ENCODE peak calls at places on chromosomes 1 and 21, in eight cellular contexts. N is AML-193; U is NCI-H1930; F is stimulated activated CD8-positive, alpha-beta memory T cell treated with anti-CD3 and anti-CD28 coated beads, Interleukin-4, amount 100 ng/mL, for 1 hour; Q is lower leg skin; G is epithelial cell of esophagus; I is NCI-H1092 treated with DMSO at 0.1 percent for 48 hours; Y is activated CD4-positive, alpha-beta T cell treated with anti-CD3 and anti-CD28 coated beads, Interleukin-2, amount 50 U/mL, for 4 hours. K is an unnamed sample.

GRCh38 chr1:117416546-117417117 is 49.4 kb downstream of the MAN1A2 start:
- DNase-seq in I (no peak), N (no peak), U (no peak), G (no peak), Y (no peak), F (no peak), Q (no peak), K (no peak)

GRCh38 chr21:38813554-38813953 is 7.8 kb downstream of the ETS2 start:
- DNase-seq in I (no peak), N (no peak), F (no peak), U (no peak), G (no peak), Y (no peak), Q (no peak), K (no peak)

GRCh38 chr1:241551759-241552638 is 19.8 kb downstream of the KMO start:
- DNase-seq in I (no peak), N (peak), F (no peak), U (no peak), G (no peak), Y (peak), Q (peak), K (peak)

GRCh38 chr1:184050631-184051030 is 899 bp upstream of the TSEN15 start:
- DNase-seq in Q (no peak), F (no peak), U (no peak), N (no peak), I (no peak), Y (no peak), G (no peak), K (no peak)

GRCh38 chr1:242219298-242219901 is 220.5 kb upstream of the MAP1LC3C start:
- DNase-seq in Y (no peak), N (no peak), U (no peak), I (no peak), G (peak), F (no peak), Q (no peak), K (no peak)

GRCh38 chr21:22200378-22201092 is 1202.3 kb downstream of the NCAM2 start:
- DNase-seq in G (no peak), Y (no peak), U (no peak), Q (no peak), F (no peak), N (no peak), I (no peak), K (no peak)

GRCh38 chr21:34908424-34909055 is 140.6 kb downstream of the RUNX1 start:
- DNase-seq in I (no peak), F (no peak), U (no peak), Y (no peak), Q (no peak), N (peak), G (peak), K (peak)

GRCh38 chr1:35587736-35588135 is 14.6 kb downstream of the TFAP2E start:
- DNase-seq in U (no peak), I (no peak), Y (no peak), N (no peak), G (no peak), F (no peak), Q (no peak), K (no peak)

GRCh38 chr1:150221552-150221951 is 14.4 kb downstream of the ANP32E start:
- DNase-seq in F (no peak), Y (no peak), I (no peak), N (peak), Q (no peak), U (no peak), G (peak), K (no peak)

GRCh38 chr1:36136535-36136934 is 11.5 kb upstream of the COL8A2 start:
- DNase-seq in U (no peak), Y (no peak), I (no peak), G (peak), F (no peak), N (no peak), Q (peak), K (no peak)

GRCh38 chr1:230308039-230308438 is 118.1 kb downstream of the PGBD5 start:
- DNase-seq in Y (no peak), F (no peak), U (no peak), N (no peak), Q (peak), I (peak), G (peak), K (no peak)

GRCh38 chr1:178908358-178908757 is 37.5 kb upstream of the ANGPTL1 start:
- DNase-seq in I (no peak), U (no peak), G (no peak), Q (no peak), F (no peak), Y (no peak), N (no peak), K (no peak)

GRCh38 chr1:1917304-1917976 is 1.6 kb downstream of the TMEM52 start:
- DNase-seq in Q (no peak), F (no peak), I (no peak), N (no peak), Y (no peak), U (no peak), G (no peak), K (no peak)

GRCh38 chr1:15848143-15848928 is 829 bp downstream of the SPEN start:
- DNase-seq in U (no peak), Y (peak), I (peak), Q (peak), F (no peak), N (no peak), G (peak), K (no peak)

GRCh38 chr1:25034736-25035522 is 104.9 kb upstream of the RUNX3 start:
- DNase-seq in F (no peak), Q (no peak), I (no peak), N (no peak), U (no peak), G (no peak), Y (no peak), K (no peak)

GRCh38 chr1:223654083-223654482 is 11.4 kb downstream of the CAPN8 start:
- DNase-seq in I (peak), Y (no peak), G (peak), N (no peak), Q (no peak), U (no peak), F (no peak), K (no peak)

GRCh38 chr21:28704746-28705145 is 287.9 kb downstream of the LTN1 start:
- DNase-seq in U (no peak), N (no peak), I (peak), Q (peak), F (no peak), Y (no peak), G (peak), K (no peak)

GRCh38 chr1:45394342-45394741 is 54.1 kb upstream of the MUTYH start:
- DNase-seq in U (no peak), F (no peak), N (no peak), Y (no peak), I (no peak), Q (no peak), G (no peak), K (no peak)

GRCh38 chr1:1286313-1287261 is 6.4 kb downstream of the SCNN1D start:
- DNase-seq in Q (no peak), U (no peak), Y (no peak), N (no peak), G (no peak), I (no peak), F (no peak), K (no peak)

GRCh38 chr1:23194119-23194984 is 22.9 kb downstream of the HTR1D start:
- DNase-seq in F (no peak), Y (no peak), Q (no peak), N (no peak), U (no peak), G (peak), I (no peak), K (no peak)

GRCh38 chr1:156160744-156161181 is 7.4 kb downstream of the SEMA4A start:
- DNase-seq in N (no peak), G (peak), Q (peak), U (no peak), F (peak), Y (peak), I (peak), K (peak)

GRCh38 chr1:244796719-244797406 is 38.6 kb upstream of the COX20 start:
- DNase-seq in G (peak), I (peak), U (peak), Y (peak), N (peak), F (peak), Q (peak), K (peak)

GRCh38 chr1:225360119-225360518 is 67.7 kb downstream of the LBR start:
- DNase-seq in G (no peak), Y (no peak), N (no peak), I (no peak), F (no peak), Q (no peak), U (no peak), K (no peak)

GRCh38 chr1:20873311-20873710 is 86.2 kb upstream of the HP1BP3 start:
- DNase-seq in G (no peak), I (no peak), F (no peak), Q (no peak), Y (no peak), U (no peak), N (peak), K (no peak)

GRCh38 chr1:110408488-110408887 is 994 bp upstream of the LAMTOR5 start:
- DNase-seq in N (no peak), F (no peak), G (peak), U (no peak), I (no peak), Y (no peak), Q (no peak), K (no peak)

GRCh38 chr1:181910905-181911304 is 150.6 kb downstream of the ZNF648 start:
- DNase-seq in I (no peak), G (peak), U (no peak), Q (no peak), F (no peak), Y (no peak), N (no peak), K (no peak)

GRCh38 chr1:37673920-37674319 is 18.4 kb upstream of the CDCA8 start:
- DNase-seq in I (no peak), G (no peak), N (no peak), U (no peak), F (no peak), Y (peak), Q (peak), K (no peak)

GRCh38 chr1:210360852-210361477 is 32.3 kb downstream of the HHAT start:
- DNase-seq in Q (no peak), I (peak), F (no peak), U (no peak), G (peak), N (peak), Y (no peak), K (peak)

GRCh38 chr1:21721271-21721985 is 52.3 kb upstream of the RAP1GAP start:
- DNase-seq in Y (no peak), G (no peak), U (no peak), N (no peak), Q (no peak), F (no peak), I (no peak), K (no peak)

GRCh38 chr1:58911841-58912553 is 128.2 kb upstream of the JUN start:
- DNase-seq in F (no peak), N (no peak), G (no peak), U (no peak), I (no peak), Y (no peak), Q (no peak), K (no peak)

GRCh38 chr1:27726173-27726793 is 522 bp downstream of the FAM76A start:
- DNase-seq in U (peak), Y (peak), I (peak), G (peak), Q (peak), N (no peak), F (no peak), K (peak)

GRCh38 chr1:86154581-86155060 is 2.0 kb downstream of the COL24A1 start:
- DNase-seq in Y (no peak), Q (no peak), N (peak), U (no peak), I (no peak), F (no peak), G (peak), K (no peak)

GRCh38 chr1:90189889-90190288 is 195.0 kb downstream of the ZNF326 start:
- DNase-seq in I (no peak), U (no peak), Q (no peak), Y (no peak), F (no peak), N (no peak), G (no peak), K (no peak)

GRCh38 chr21:45448283-45448809 is 43.4 kb downstream of the COL18A1 start:
- DNase-seq in F (no peak), G (no peak), U (no peak), N (no peak), Q (no peak), I (no peak), Y (no peak), K (no peak)

GRCh38 chr1:110945626-110946025 is 18.1 kb downstream of the LRIF1 start:
- DNase-seq in Q (no peak), U (no peak), G (peak), F (no peak), Y (no peak), I (no peak), N (no peak), K (no peak)

K was measured in hippocampal formation.